ENCODE peak calls at places on chromosomes 13 and 19, in six cellular contexts. I, W, P, R, Q and E are unnamed samples.

GRCh38 chr13:100652510-100652909 is 22.1 kb downstream of the TMTC4 start:
- DNase-seq in I (peak; percentile 56), Q (no peak), R (no peak), W (no peak), P (no peak), E (no peak)

GRCh38 chr13:57716295-57716694 is 84.8 kb downstream of the PCDH17 start:
- DNase-seq in P (peak; percentile 2), W (no peak), I (no peak), R (no peak), Q (no peak), E (peak; percentile 2)

GRCh38 chr19:49231804-49232203 is 74.2 kb downstream of the TRPM4 start:
- DNase-seq in P (no peak), W (no peak), R (peak; percentile 46), I (no peak), Q (no peak), E (no peak)

GRCh38 chr13:99350191-99350590 is 43.0 kb upstream of the GPR183 start:
- DNase-seq in P (no peak), Q (no peak), I (no peak), R (no peak), W (no peak), E (no peak)

GRCh38 chr19:15136234-15136954 is 29.2 kb downstream of the SYDE1 start:
- DNase-seq in P (no peak), R (no peak), I (no peak), Q (no peak), W (no peak), E (no peak)

GRCh38 chr13:94595006-94595942 is 678 bp downstream of the TGDS start:
- DNase-seq in I (peak; percentile 49), W (no peak), R (no peak), Q (peak; percentile 14), P (no peak), E (peak; percentile 56)

GRCh38 chr13:76903544-76904162 is 17.4 kb upstream of the KCTD12 start:
- DNase-seq in Q (peak; percentile 68), W (peak; percentile 74), P (peak; percentile 49), I (peak; percentile 89), R (peak; percentile 25), E (peak; percentile 84)

GRCh38 chr13:26377038-26377437 is 123.1 kb downstream of the CDK8 start:
- DNase-seq in I (peak; percentile 20), P (peak; percentile 28), R (no peak), W (peak; percentile 20), Q (peak; percentile 20), E (peak; percentile 46)

GRCh38 chr13:20174656-20175405 is 14.0 kb upstream of the GJA3 start:
- DNase-seq in I (peak; percentile 73), P (peak; percentile 26), Q (peak; percentile 43), R (peak; percentile 43), W (peak; percentile 84), E (peak; percentile 91)

GRCh38 chr19:7908078-7908699 is 4.5 kb downstream of the MAP2K7 start:
- DNase-seq in P (no peak), I (no peak), W (no peak), Q (no peak), R (no peak), E (no peak)

GRCh38 chr19:1055886-1056620 is 10.9 kb upstream of the ARHGAP45 start:
- DNase-seq in Q (no peak), R (no peak), I (no peak), W (no peak), P (no peak), E (no peak)

GRCh38 chr13:106234656-106235055 is 300.8 kb downstream of the EFNB2 start:
- DNase-seq in P (no peak), R (no peak), W (no peak), Q (no peak), I (no peak), E (no peak)

GRCh38 chr13:106496072-106496997 is 39.1 kb downstream of the EFNB2 start:
- DNase-seq in R (no peak), W (no peak), P (no peak), I (peak; percentile 99), Q (no peak), E (no peak)

GRCh38 chr19:11377237-11377636 is 2.8 kb downstream of the SWSAP1 start:
- DNase-seq in R (no peak), P (no peak), I (peak; percentile 50), W (peak; percentile 52), Q (peak; percentile 43), E (peak; percentile 60)

GRCh38 chr19:44260695-44261446 is 1.2 kb downstream of the ZNF233 start:
- DNase-seq in Q (no peak), P (peak; percentile 6), W (no peak), R (no peak), I (no peak), E (no peak)

GRCh38 chr13:98557934-98558630 is 18.8 kb downstream of the STK24 start:
- DNase-seq in Q (no peak), R (no peak), I (no peak), W (no peak), P (no peak), E (no peak)

GRCh38 chr13:24644051-24644450 is 36.2 kb upstream of the ATP12A start:
- DNase-seq in P (no peak), W (no peak), Q (no peak), I (no peak), R (no peak), E (no peak)

GRCh38 chr19:15378529-15379082 is 981 bp downstream of the AKAP8 start:
- DNase-seq in R (no peak), I (peak; percentile 43), Q (peak; percentile 15), P (peak; percentile 34), W (peak; percentile 31), E (peak; percentile 73)

GRCh38 chr19:58386166-58386575 is 898 bp upstream of the RPS5 start:
- DNase-seq in I (no peak), Q (no peak), W (no peak), P (no peak), R (no peak), E (no peak)

GRCh38 chr19:55809381-55810058 is 22.3 kb downstream of the NLRP11 start:
- DNase-seq in I (peak; percentile 43), W (peak; percentile 94), P (peak; percentile 65), R (no peak), Q (peak; percentile 83), E (peak; percentile 85)

GRCh38 chr19:8460516-8461298 is 15.9 kb downstream of the HNRNPM start:
- DNase-seq in Q (no peak), P (no peak), I (no peak), R (no peak), W (no peak), E (no peak)

GRCh38 chr19:15992014-15992413 is 43.2 kb downstream of the OR10H4 start:
- DNase-seq in R (no peak), I (no peak), W (no peak), Q (no peak), P (no peak), E (no peak)

GRCh38 chr19:10580979-10581631 is 6.0 kb downstream of the AP1M2 start:
- DNase-seq in Q (peak; percentile 83), W (peak; percentile 91), P (peak; percentile 86), I (peak; percentile 88), R (no peak), E (peak; percentile 99)

GRCh38 chr13:91868351-91868750 is 469.9 kb downstream of the GPC5 start:
- DNase-seq in Q (no peak), I (no peak), R (no peak), P (no peak), W (no peak), E (no peak)
- TF ChIP-seq CTCF in Q (no peak), I (no peak), R (no peak), P (no peak), W (no peak), E (no peak)

GRCh38 chr13:50969691-50970090 is 60.1 kb downstream of the RNASEH2B start:
- DNase-seq in R (no peak), Q (no peak), W (peak; percentile 14), I (no peak), P (peak; percentile 11), E (no peak)
- TF ChIP-seq MYC in R (no peak), Q (no peak), W (no peak), I (no peak), P (no peak), E (no peak)

GRCh38 chr19:18850560-18851375 is 19.0 kb downstream of the UPF1 start:
- DNase-seq in Q (no peak), R (no peak), I (peak; percentile 31), W (no peak), P (no peak), E (no peak)

GRCh38 chr19:18849838-18850400 is 18.2 kb downstream of the UPF1 start:
- DNase-seq in Q (no peak), R (no peak), P (no peak), W (no peak), I (no peak), E (no peak)

GRCh38 chr19:18846862-18847515 is 15.2 kb downstream of the UPF1 start:
- DNase-seq in P (peak; percentile 54), W (peak; percentile 62), Q (peak; percentile 53), R (no peak), I (peak; percentile 70), E (peak; percentile 69)

GRCh38 chr19:18847516-18848463 is 16.0 kb downstream of the UPF1 start:
- DNase-seq in Q (no peak), R (no peak), P (no peak), W (no peak), I (no peak), E (no peak)

DNA sequence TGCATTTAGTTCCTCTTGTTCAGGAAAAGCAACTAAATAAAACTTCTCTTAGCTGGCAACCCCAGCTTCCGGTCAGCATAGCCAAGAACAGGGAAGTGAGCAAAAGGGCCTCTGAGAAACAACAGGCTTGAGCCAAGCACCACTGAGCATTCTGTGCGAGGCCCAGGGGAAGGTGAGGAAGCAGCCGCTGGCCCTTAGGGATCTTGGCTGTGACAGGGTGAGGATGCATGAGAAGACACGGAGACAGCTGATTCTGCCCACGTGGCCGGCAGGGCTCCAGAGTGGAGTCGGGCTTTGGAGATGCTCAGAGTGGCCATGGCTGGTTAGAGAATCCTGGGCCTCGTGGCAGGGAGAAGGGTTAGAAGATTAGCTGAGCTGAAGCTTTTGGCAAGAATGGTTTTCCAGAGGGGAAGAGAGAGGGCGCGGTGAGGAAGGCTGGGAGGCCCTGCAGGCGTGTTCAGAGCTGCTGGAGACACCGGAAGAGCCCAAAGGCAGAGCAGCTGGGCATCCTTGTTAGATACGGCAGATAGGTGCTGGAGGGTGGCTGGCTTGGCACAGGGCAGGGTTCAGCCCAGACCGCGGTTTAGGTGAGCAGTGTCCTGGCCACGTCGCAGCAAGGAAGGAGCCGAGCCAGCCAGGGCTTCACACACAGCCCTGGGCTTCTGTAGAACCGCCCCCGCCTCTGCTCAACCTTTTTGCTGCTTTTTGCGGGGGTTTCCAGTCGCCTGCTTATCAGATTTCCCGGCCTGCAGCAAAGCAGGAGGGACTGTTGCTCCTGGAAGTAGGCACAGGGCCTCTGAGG is 17.3 kb downstream of the UPF1 start:
- DNase-seq in I (peak; percentile 88), R (no peak), Q (no peak), P (no peak), W (no peak), E (no peak)
- TF ChIP-seq CTCF in I (no peak), R (no peak), Q (no peak), P (no peak), W (no peak), E (no peak)

GRCh38 chr13:30577381-30577780 is 40.3 kb upstream of the USPL1 start:
- DNase-seq in R (peak; percentile 72), W (peak; percentile 43), P (peak; percentile 13), Q (no peak), I (no peak), E (peak; percentile 92)

GRCh38 chr13:30567072-30567471 is 50.6 kb upstream of the USPL1 start:
- DNase-seq in I (no peak), R (no peak), Q (no peak), P (no peak), W (no peak), E (no peak)

GRCh38 chr13:30569901-30570576 is 47.7 kb upstream of the USPL1 start:
- DNase-seq in P (peak; percentile 52), Q (peak; percentile 5), W (peak; percentile 73), R (no peak), I (no peak), E (peak; percentile 90)

GRCh38 chr13:30576528-30576927 is 41.2 kb upstream of the USPL1 start:
- DNase-seq in Q (no peak), P (peak; percentile 1), W (no peak), R (no peak), I (no peak), E (peak; percentile 57)

GRCh38 chr13:30572859-30573275 is 44.9 kb upstream of the USPL1 start:
- DNase-seq in R (peak; percentile 28), P (peak; percentile 12), W (peak; percentile 45), I (peak; percentile 77), Q (no peak), E (peak; percentile 75)
- TF ChIP-seq MYC in R (no peak), P (no peak), W (no peak), I (no peak), Q (no peak), E (no peak)